ENCODE peak calls at places on chromosomes 6 and 20, in ten cellular contexts. X, Y, O, J, V, C, I, U, P and M are unnamed samples.

GRCh38 chr6:152462716-152463115 is 174.4 kb downstream of the SYNE1 start:
- DNase-seq in X (no peak), Y (no peak), O (no peak), J (no peak), V (no peak), C (no peak), I (no peak), U (no peak), P (peak), M (no peak)

GRCh38 chr6:292506-293184 is 358 bp downstream of the DUSP22 start:
- DNase-seq in X (peak), Y (no peak), O (peak), J (peak), V (no peak), C (no peak), I (no peak), U (no peak), P (peak), M (peak)

GRCh38 chr6:32244946-32245398 is 21.1 kb upstream of the NOTCH4 start:
- DNase-seq in X (peak), Y (peak), O (peak), J (peak), V (peak), C (peak), I (no peak), U (peak), P (peak), M (peak)

GRCh38 chr6:13146429-13146828 is 181.9 kb downstream of the TBC1D7 start:
- DNase-seq in X (no peak), Y (no peak), O (no peak), J (no peak), V (no peak), C (no peak), I (no peak), U (no peak), P (no peak), M (no peak)

GRCh38 chr6:33592595-33593413 is 12.7 kb upstream of the BAK1 start:
- DNase-seq in X (peak), Y (no peak), O (no peak), J (no peak), V (no peak), C (no peak), I (no peak), U (no peak), P (no peak), M (peak)

GRCh38 chr6:12577124-12577845 is 139.3 kb upstream of the PHACTR1 start:
- DNase-seq in X (no peak), Y (no peak), O (no peak), J (no peak), V (no peak), C (no peak), I (no peak), U (no peak), P (peak), M (no peak)

GRCh38 chr6:142566628-142567396 is 265.0 kb downstream of the ADGRG6 start:
- DNase-seq in X (peak), Y (peak), O (peak), J (no peak), V (no peak), C (peak), I (peak), U (no peak), P (peak), M (peak)

GRCh38 chr6:146433881-146434741 is 109.5 kb upstream of the RAB32 start:
- DNase-seq in X (no peak), Y (no peak), O (no peak), J (no peak), V (no peak), C (no peak), I (no peak), U (no peak), P (no peak), M (peak)

GRCh38 chr6:124028117-124028516 is 224.5 kb downstream of the NKAIN2 start:
- DNase-seq in X (no peak), Y (no peak), O (no peak), J (no peak), V (no peak), C (no peak), I (no peak), U (no peak), P (no peak), M (no peak)

GRCh38 chr20:64063389-64064144 is 569 bp downstream of the TCEA2 start:
- DNase-seq in X (no peak), Y (no peak), O (peak), J (no peak), V (no peak), C (no peak), I (no peak), U (no peak), P (no peak), M (peak)

GRCh38 chr6:130841128-130841728 is 14.0 kb downstream of the SMLR1 start:
- DNase-seq in X (no peak), Y (no peak), O (no peak), J (no peak), V (no peak), C (no peak), I (no peak), U (no peak), P (peak), M (no peak)

GRCh38 chr6:39731565-39731964 is 6.4 kb upstream of the KIF6 start:
- DNase-seq in X (no peak), Y (no peak), O (no peak), J (no peak), V (no peak), C (no peak), I (no peak), U (no peak), P (no peak), M (no peak)

GRCh38 chr6:63351995-63352586 is 32.3 kb upstream of the LGSN start:
- DNase-seq in X (no peak), Y (no peak), O (no peak), J (no peak), V (no peak), C (no peak), I (no peak), U (no peak), P (peak), M (peak)

GRCh38 chr6:72861935-72862432 is 240.1 kb downstream of the KCNQ5 start:
- DNase-seq in X (no peak), Y (no peak), O (no peak), J (peak), V (no peak), C (no peak), I (no peak), U (no peak), P (peak), M (peak)

GRCh38 chr6:22699046-22699639 is 129.8 kb downstream of the HDGFL1 start:
- DNase-seq in X (no peak), Y (no peak), O (no peak), J (no peak), V (no peak), C (no peak), I (no peak), U (no peak), P (no peak), M (no peak)

GRCh38 chr20:12570371-12570770 is 438.4 kb upstream of the SPTLC3 start:
- DNase-seq in X (no peak), Y (no peak), O (no peak), J (no peak), V (no peak), C (peak), I (no peak), U (no peak), P (no peak), M (peak)

GRCh38 chr6:132666118-132666517 is 7.1 kb upstream of the TAAR1 start:
- DNase-seq in X (no peak), Y (no peak), O (no peak), J (no peak), V (no peak), C (no peak), I (no peak), U (no peak), P (no peak), M (no peak)

GRCh38 chr20:44209691-44210421 is 715 bp downstream of the OSER1 start:
- DNase-seq in X (no peak), Y (no peak), O (no peak), J (no peak), V (no peak), C (no peak), I (no peak), U (no peak), P (peak), M (peak)

GRCh38 chr6:134186355-134186754 is 131.6 kb downstream of the SGK1 start:
- DNase-seq in X (no peak), Y (no peak), O (no peak), J (no peak), V (no peak), C (no peak), I (no peak), U (no peak), P (no peak), M (no peak)

GRCh38 chr6:132354517-132355167 is 46.6 kb downstream of the MOXD1 start:
- DNase-seq in X (peak), Y (no peak), O (peak), J (peak), V (no peak), C (no peak), I (no peak), U (no peak), P (no peak), M (no peak)

GRCh38 chr6:93423542-93423941 is 4.2 kb upstream of the EPHA7 start:
- DNase-seq in X (no peak), Y (no peak), O (no peak), J (no peak), V (peak), C (no peak), I (peak), U (no peak), P (no peak), M (no peak)

GRCh38 chr20:36435799-36436541 is 105.3 kb upstream of the MYL9 start:
- DNase-seq in X (peak), Y (peak), O (peak), J (peak), V (no peak), C (peak), I (no peak), U (no peak), P (peak), M (peak)

GRCh38 chr6:5323979-5324378 is 62.7 kb downstream of the FARS2 start:
- DNase-seq in X (no peak), Y (no peak), O (no peak), J (no peak), V (no peak), C (no peak), I (no peak), U (no peak), P (no peak), M (no peak)

GRCh38 chr20:3654326-3655031 is 8.7 kb downstream of the GFRA4 start:
- DNase-seq in X (no peak), Y (no peak), O (no peak), J (no peak), V (no peak), C (no peak), I (no peak), U (no peak), P (no peak), M (peak)

GRCh38 chr6:168280899-168281245 is 38.7 kb downstream of the DACT2 start:
- DNase-seq in X (no peak), Y (no peak), O (no peak), J (no peak), V (no peak), C (no peak), I (no peak), U (no peak), P (no peak), M (no peak)

GRCh38 chr20:16622501-16622900 is 49.3 kb upstream of the KIF16B start:
- DNase-seq in X (no peak), Y (no peak), O (no peak), J (no peak), V (no peak), C (no peak), I (no peak), U (no peak), P (no peak), M (no peak)

GRCh38 chr20:3239867-3240775 is 1.1 kb upstream of the SLC4A11 start:
- DNase-seq in X (no peak), Y (no peak), O (no peak), J (no peak), V (no peak), C (no peak), I (no peak), U (no peak), P (no peak), M (peak)

GRCh38 chr20:24620937-24621519 is 151.6 kb downstream of the SYNDIG1 start:
- DNase-seq in X (no peak), Y (no peak), O (no peak), J (no peak), V (no peak), C (no peak), I (no peak), U (no peak), P (no peak), M (no peak)